ENCODE peak calls at places on chromosomes 2 and 18, in nine cellular contexts. One of them, this sample, is unnamed.

GRCh38 chr18:808086-808485 is 4.0 kb downstream of the YES1 start:
- DNase-seq in esophagus squamous epithelium: no peak
- DNase-seq in breast epithelium: no peak
- DNase-seq in lower lobe of right lung: no peak
- DNase-seq in ascending aorta: no peak
- DNase-seq in stomach: no peak
- DNase-seq in cardiac muscle cell: peak; percentile 45
- DNase-seq in colonic mucosa: no peak
- DNase-seq in pancreas: no peak
- DNase-seq in this sample: no peak

GRCh38 chr2:7191927-7192326 is 274.7 kb downstream of the RNF144A start:
- DNase-seq in breast epithelium: no peak
- DNase-seq in esophagus squamous epithelium: no peak
- DNase-seq in ascending aorta: no peak
- DNase-seq in cardiac muscle cell: peak; percentile 84
- DNase-seq in pancreas: no peak
- DNase-seq in stomach: no peak
- DNase-seq in lower lobe of right lung: no peak
- DNase-seq in colonic mucosa: no peak
- DNase-seq in this sample: no peak

GRCh38 chr18:48073231-48073930 is 142.9 kb upstream of the SMAD2 start:
- DNase-seq in pancreas: no peak
- DNase-seq in colonic mucosa: no peak
- DNase-seq in ascending aorta: no peak
- DNase-seq in lower lobe of right lung: no peak
- DNase-seq in stomach: no peak
- DNase-seq in esophagus squamous epithelium: no peak
- DNase-seq in breast epithelium: peak; percentile 26
- DNase-seq in cardiac muscle cell: no peak
- DNase-seq in this sample: no peak

GRCh38 chr2:45691152-45691551 is 39.7 kb downstream of the PRKCE start:
- DNase-seq in cardiac muscle cell: no peak
- DNase-seq in esophagus squamous epithelium: no peak
- DNase-seq in colonic mucosa: no peak
- DNase-seq in stomach: no peak
- DNase-seq in lower lobe of right lung: no peak
- DNase-seq in breast epithelium: no peak
- DNase-seq in ascending aorta: no peak
- DNase-seq in pancreas: no peak
- DNase-seq in this sample: no peak

GRCh38 chr2:20578266-20578894 is 72.5 kb downstream of the HS1BP3 start:
- DNase-seq in cardiac muscle cell: no peak
- DNase-seq in pancreas: no peak
- DNase-seq in esophagus squamous epithelium: no peak
- DNase-seq in stomach: no peak
- DNase-seq in ascending aorta: peak; percentile 64
- DNase-seq in lower lobe of right lung: peak; percentile 26
- DNase-seq in breast epithelium: no peak
- DNase-seq in colonic mucosa: no peak
- DNase-seq in this sample: no peak

GRCh38 chr2:28463893-28464292 is 32.0 kb upstream of the PLB1 start:
- DNase-seq in pancreas: no peak
- DNase-seq in esophagus squamous epithelium: no peak
- DNase-seq in lower lobe of right lung: no peak
- DNase-seq in breast epithelium: no peak
- DNase-seq in ascending aorta: no peak
- DNase-seq in cardiac muscle cell: peak; percentile 54
- DNase-seq in stomach: no peak
- DNase-seq in colonic mucosa: no peak
- DNase-seq in this sample: no peak

GRCh38 chr2:150095361-150095760 is 392.1 kb downstream of the RND3 start:
- DNase-seq in breast epithelium: no peak
- DNase-seq in stomach: no peak
- DNase-seq in pancreas: no peak
- DNase-seq in esophagus squamous epithelium: no peak
- DNase-seq in colonic mucosa: no peak
- DNase-seq in lower lobe of right lung: no peak
- DNase-seq in cardiac muscle cell: no peak
- DNase-seq in ascending aorta: no peak
- DNase-seq in this sample: no peak

GRCh38 chr18:79439201-79440023 is 43.7 kb downstream of the NFATC1 start:
- DNase-seq in ascending aorta: no peak
- DNase-seq in pancreas: no peak
- DNase-seq in breast epithelium: no peak
- DNase-seq in stomach: no peak
- DNase-seq in colonic mucosa: no peak
- DNase-seq in esophagus squamous epithelium: no peak
- DNase-seq in cardiac muscle cell: peak; percentile 13
- DNase-seq in lower lobe of right lung: no peak
- DNase-seq in this sample: no peak

GRCh38 chr18:26736301-26736700 is 129.2 kb downstream of the AQP4 start:
- DNase-seq in cardiac muscle cell: no peak
- DNase-seq in breast epithelium: no peak
- DNase-seq in esophagus squamous epithelium: no peak
- DNase-seq in colonic mucosa: no peak
- DNase-seq in lower lobe of right lung: no peak
- DNase-seq in pancreas: no peak
- DNase-seq in ascending aorta: no peak
- DNase-seq in stomach: no peak
- DNase-seq in this sample: no peak

GRCh38 chr2:168686485-168687191 is 115.8 kb upstream of the NOSTRIN start:
- DNase-seq in pancreas: no peak
- DNase-seq in breast epithelium: no peak
- DNase-seq in colonic mucosa: no peak
- DNase-seq in ascending aorta: no peak
- DNase-seq in esophagus squamous epithelium: no peak
- DNase-seq in cardiac muscle cell: peak; percentile 52
- DNase-seq in stomach: no peak
- DNase-seq in lower lobe of right lung: no peak
- DNase-seq in this sample: no peak

GRCh38 chr2:152740743-152741328 is 22.4 kb downstream of the ARL6IP6 start:
- DNase-seq in lower lobe of right lung: no peak
- DNase-seq in cardiac muscle cell: peak; percentile 77
- DNase-seq in stomach: no peak
- DNase-seq in esophagus squamous epithelium: no peak
- DNase-seq in ascending aorta: no peak
- DNase-seq in pancreas: no peak
- DNase-seq in colonic mucosa: no peak
- DNase-seq in breast epithelium: no peak
- DNase-seq in this sample: no peak

GRCh38 chr2:168874368-168875005 is 15.7 kb downstream of the SPC25 start:
- DNase-seq in ascending aorta: no peak
- DNase-seq in colonic mucosa: peak; percentile 25
- DNase-seq in stomach: no peak
- DNase-seq in lower lobe of right lung: no peak
- DNase-seq in breast epithelium: no peak
- DNase-seq in esophagus squamous epithelium: no peak
- DNase-seq in pancreas: no peak
- DNase-seq in cardiac muscle cell: no peak
- DNase-seq in this sample: no peak

GRCh38 chr2:217387776-217388381 is 528.0 kb upstream of the TNP1 start:
- DNase-seq in stomach: no peak
- DNase-seq in cardiac muscle cell: peak; percentile 35
- DNase-seq in lower lobe of right lung: no peak
- DNase-seq in breast epithelium: peak; percentile 67
- DNase-seq in colonic mucosa: no peak
- DNase-seq in ascending aorta: no peak
- DNase-seq in pancreas: no peak
- DNase-seq in esophagus squamous epithelium: no peak
- DNase-seq in this sample: no peak

GRCh38 chr2:158967114-158967730 is 1.2 kb upstream of the TANC1 start:
- DNase-seq in cardiac muscle cell: no peak
- DNase-seq in colonic mucosa: peak; percentile 36
- DNase-seq in esophagus squamous epithelium: no peak
- DNase-seq in breast epithelium: no peak
- DNase-seq in pancreas: no peak
- DNase-seq in lower lobe of right lung: no peak
- DNase-seq in stomach: no peak
- DNase-seq in ascending aorta: no peak
- DNase-seq in this sample: no peak

DNA sequence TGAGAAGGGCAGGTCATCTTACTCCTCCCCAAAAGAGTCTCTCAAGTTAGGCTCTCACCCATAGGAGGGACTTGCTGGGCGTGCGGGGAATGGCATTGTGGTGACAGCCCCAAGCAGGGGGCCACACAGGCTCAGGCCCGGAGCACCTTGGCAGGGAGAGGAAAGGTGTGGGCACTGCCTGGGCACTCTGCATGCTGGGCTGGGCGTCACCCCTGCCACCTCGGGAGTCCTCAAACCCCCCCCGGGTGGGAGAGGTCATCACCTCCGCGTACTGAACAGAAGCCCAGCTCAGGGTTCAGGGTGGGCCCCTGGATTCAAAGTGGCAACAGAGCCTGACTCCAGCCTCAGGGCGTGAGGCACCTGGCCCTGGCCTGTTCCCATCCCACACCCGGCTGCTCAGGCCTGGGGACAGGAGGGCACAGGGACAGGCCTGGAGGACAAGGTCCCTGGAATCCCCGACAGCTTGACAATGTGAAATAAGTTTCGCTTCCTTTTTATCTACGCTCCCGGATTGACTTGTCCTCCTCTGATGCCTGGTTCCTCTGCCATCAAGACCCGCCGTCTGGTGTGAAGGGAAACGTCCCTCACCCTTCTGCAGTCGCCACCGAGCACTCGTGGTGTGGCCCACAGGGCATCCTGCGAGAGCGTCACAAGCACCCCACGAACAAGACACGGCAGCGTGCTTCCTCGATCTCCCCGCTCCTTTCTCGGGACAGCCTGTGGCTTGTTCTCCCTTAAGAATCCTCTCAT is 97.8 kb downstream of the HDAC4 start:
- DNase-seq in stomach: peak; percentile 22
- DNase-seq in esophagus squamous epithelium: no peak
- DNase-seq in pancreas: no peak
- DNase-seq in lower lobe of right lung: peak; percentile 67
- DNase-seq in ascending aorta: peak; percentile 63
- DNase-seq in cardiac muscle cell: no peak
- DNase-seq in breast epithelium: no peak
- DNase-seq in colonic mucosa: no peak
- DNase-seq in this sample: no peak
- H3K27ac ChIP-seq in stomach: peak overlapping the region; percentile 86
- H3K27ac ChIP-seq in esophagus squamous epithelium: peak overlapping the region; percentile 27
- H3K27ac ChIP-seq in pancreas: no peak overlapping the region
- H3K27ac ChIP-seq in lower lobe of right lung: no peak overlapping the region
- H3K27ac ChIP-seq in ascending aorta: no peak overlapping the region
- H3K27ac ChIP-seq in cardiac muscle cell: no peak overlapping the region
- H3K27ac ChIP-seq in breast epithelium: no peak overlapping the region
- H3K27ac ChIP-seq in colonic mucosa: no peak overlapping the region
- H3K27ac ChIP-seq in this sample: no peak overlapping the region

GRCh38 chr2:64913357-64913869 is 75.8 kb upstream of the SLC1A4 start:
- DNase-seq in lower lobe of right lung: no peak
- DNase-seq in cardiac muscle cell: no peak
- DNase-seq in pancreas: no peak
- DNase-seq in esophagus squamous epithelium: no peak
- DNase-seq in colonic mucosa: peak; percentile 44
- DNase-seq in stomach: peak; percentile 35
- DNase-seq in ascending aorta: no peak
- DNase-seq in breast epithelium: no peak
- DNase-seq in this sample: no peak

GRCh38 chr2:64915510-64915900 is 73.7 kb upstream of the SLC1A4 start:
- DNase-seq in pancreas: no peak
- DNase-seq in ascending aorta: no peak
- DNase-seq in cardiac muscle cell: no peak
- DNase-seq in breast epithelium: no peak
- DNase-seq in stomach: no peak
- DNase-seq in colonic mucosa: no peak
- DNase-seq in lower lobe of right lung: no peak
- DNase-seq in esophagus squamous epithelium: no peak
- DNase-seq in this sample: no peak

GRCh38 chr2:64914247-64914646 is 75.0 kb upstream of the SLC1A4 start:
- DNase-seq in ascending aorta: no peak
- DNase-seq in esophagus squamous epithelium: no peak
- DNase-seq in colonic mucosa: no peak
- DNase-seq in breast epithelium: no peak
- DNase-seq in stomach: no peak
- DNase-seq in lower lobe of right lung: no peak
- DNase-seq in cardiac muscle cell: no peak
- DNase-seq in pancreas: no peak
- DNase-seq in this sample: no peak

GRCh38 chr2:64918220-64918886 is 70.8 kb upstream of the SLC1A4 start:
- DNase-seq in stomach: no peak
- DNase-seq in lower lobe of right lung: no peak
- DNase-seq in pancreas: no peak
- DNase-seq in breast epithelium: no peak
- DNase-seq in ascending aorta: no peak
- DNase-seq in colonic mucosa: no peak
- DNase-seq in cardiac muscle cell: no peak
- DNase-seq in esophagus squamous epithelium: no peak
- DNase-seq in this sample: no peak

GRCh38 chr2:64914735-64915509 is 74.3 kb upstream of the SLC1A4 start:
- DNase-seq in ascending aorta: no peak
- DNase-seq in esophagus squamous epithelium: no peak
- DNase-seq in lower lobe of right lung: no peak
- DNase-seq in colonic mucosa: no peak
- DNase-seq in breast epithelium: no peak
- DNase-seq in cardiac muscle cell: peak; percentile 17
- DNase-seq in stomach: no peak
- DNase-seq in pancreas: no peak
- DNase-seq in this sample: no peak
- H3K4me1 ChIP-seq in ascending aorta: no peaks in the 10 kb centered on the region
- H3K4me1 ChIP-seq in esophagus squamous epithelium: peaks cover 12% of the 10 kb centered on the region
- H3K4me1 ChIP-seq in lower lobe of right lung: no peaks in the 10 kb centered on the region
- H3K4me1 ChIP-seq in colonic mucosa: peaks cover 7% of the 10 kb centered on the region
- H3K4me1 ChIP-seq in breast epithelium: no peaks in the 10 kb centered on the region
- H3K4me1 ChIP-seq in cardiac muscle cell: no peaks in the 10 kb centered on the region
- H3K4me1 ChIP-seq in stomach: no peaks in the 10 kb centered on the region
- H3K4me1 ChIP-seq in pancreas: no peaks in the 10 kb centered on the region
- H3K4me1 ChIP-seq in this sample: no peaks in the 10 kb centered on the region

GRCh38 chr2:65371094-65371474 is 61.3 kb downstream of the SPRED2 start:
- DNase-seq in stomach: no peak
- DNase-seq in pancreas: no peak
- DNase-seq in esophagus squamous epithelium: no peak
- DNase-seq in cardiac muscle cell: no peak
- DNase-seq in colonic mucosa: no peak
- DNase-seq in lower lobe of right lung: no peak
- DNase-seq in ascending aorta: no peak
- DNase-seq in breast epithelium: no peak
- DNase-seq in this sample: no peak
- H3K27ac ChIP-seq in stomach: peak overlapping the region; percentile 52
- H3K27ac ChIP-seq in pancreas: no peak overlapping the region
- H3K27ac ChIP-seq in esophagus squamous epithelium: no peak overlapping the region
- H3K27ac ChIP-seq in cardiac muscle cell: no peak overlapping the region
- H3K27ac ChIP-seq in colonic mucosa: no peak overlapping the region
- H3K27ac ChIP-seq in lower lobe of right lung: no peak overlapping the region
- H3K27ac ChIP-seq in ascending aorta: no peak overlapping the region
- H3K27ac ChIP-seq in breast epithelium: peak overlapping the region; percentile 30
- H3K27ac ChIP-seq in this sample: no peak overlapping the region

GRCh38 chr2:11332596-11332995 is 11.8 kb downstream of the ROCK2 start:
- DNase-seq in stomach: no peak
- DNase-seq in colonic mucosa: no peak
- DNase-seq in lower lobe of right lung: no peak
- DNase-seq in ascending aorta: no peak
- DNase-seq in cardiac muscle cell: no peak
- DNase-seq in pancreas: no peak
- DNase-seq in esophagus squamous epithelium: no peak
- DNase-seq in breast epithelium: no peak
- DNase-seq in this sample: no peak
- H3K4me1 ChIP-seq in stomach: peaks cover 12% of the 10 kb centered on the region
- H3K4me1 ChIP-seq in colonic mucosa: no peaks in the 10 kb centered on the region
- H3K4me1 ChIP-seq in lower lobe of right lung: peaks cover 23% of the 10 kb centered on the region
- H3K4me1 ChIP-seq in ascending aorta: peaks cover 5% of the 10 kb centered on the region
- H3K4me1 ChIP-seq in cardiac muscle cell: no peaks in the 10 kb centered on the region
- H3K4me1 ChIP-seq in pancreas: no peaks in the 10 kb centered on the region
- H3K4me1 ChIP-seq in esophagus squamous epithelium: peaks cover 20% of the 10 kb centered on the region
- H3K4me1 ChIP-seq in breast epithelium: no peaks in the 10 kb centered on the region
- H3K4me1 ChIP-seq in this sample: peaks cover 34% of the 10 kb centered on the region

GRCh38 chr2:207766697-207767460 is 2.8 kb downstream of the FZD5 start:
- DNase-seq in stomach: peak; percentile 51
- DNase-seq in colonic mucosa: peak; percentile 48
- DNase-seq in breast epithelium: no peak
- DNase-seq in lower lobe of right lung: peak; percentile 58
- DNase-seq in ascending aorta: no peak
- DNase-seq in pancreas: peak; percentile 43
- DNase-seq in esophagus squamous epithelium: no peak
- DNase-seq in cardiac muscle cell: no peak
- DNase-seq in this sample: no peak
- H3K27ac ChIP-seq in stomach: peak overlapping the region; percentile 79
- H3K27ac ChIP-seq in colonic mucosa: peak overlapping the region; percentile 93
- H3K27ac ChIP-seq in breast epithelium: no peak overlapping the region
- H3K27ac ChIP-seq in lower lobe of right lung: peak overlapping the region; percentile 58
- H3K27ac ChIP-seq in ascending aorta: no peak overlapping the region
- H3K27ac ChIP-seq in pancreas: peak overlapping the region; percentile 77
- H3K27ac ChIP-seq in esophagus squamous epithelium: no peak overlapping the region
- H3K27ac ChIP-seq in cardiac muscle cell: no peak overlapping the region
- H3K27ac ChIP-seq in this sample: no peak overlapping the region